ENCODE peak calls at places on chromosomes 3 and 15, in five cellular contexts. G is fibroblast of pulmonary artery, K is cardiac muscle cell, H is NCI-H1105, S is smooth muscle cell of the brain vasculature. X is an unnamed sample.

GRCh38 chr15:40093224-40093842 is 15.3 kb downstream of the BMF start:
- DNase-seq in K (no peak), S (no peak), H (no peak), G (no peak), X (peak)

GRCh38 chr3:18738393-18739097 is 313.4 kb upstream of the SATB1 start:
- DNase-seq in S (no peak), H (no peak), K (no peak), G (no peak), X (no peak)

GRCh38 chr3:126685041-126685440 is 19.0 kb upstream of the CHCHD6 start:
- DNase-seq in H (no peak), G (no peak), K (no peak), S (no peak), X (peak)

GRCh38 chr3:128385080-128385832 is 81.4 kb downstream of the DNAJB8 start:
- DNase-seq in G (peak), K (no peak), H (no peak), S (no peak), X (no peak)

GRCh38 chr3:182364323-182364722 is 429.0 kb upstream of the ATP11B start:
- DNase-seq in K (no peak), G (no peak), S (no peak), H (no peak), X (no peak)

GRCh38 chr15:91104111-91104510 is 4.1 kb downstream of the SV2B start:
- DNase-seq in S (no peak), H (no peak), K (no peak), G (no peak), X (no peak)

GRCh38 chr3:110815008-110815583 is 256.5 kb upstream of the NECTIN3 start:
- DNase-seq in K (no peak), H (no peak), G (peak), S (peak), X (peak)

GRCh38 chr3:32575451-32575850 is 4.8 kb upstream of the DYNC1LI1 start:
- DNase-seq in H (no peak), G (peak), S (no peak), K (no peak), X (no peak)

GRCh38 chr3:169528289-169528688 is 135.2 kb downstream of the MECOM start:
- DNase-seq in G (peak), S (no peak), H (no peak), K (no peak), X (no peak)

GRCh38 chr3:67382551-67382950 is 271.9 kb downstream of the SUCLG2 start:
- DNase-seq in H (no peak), S (no peak), K (no peak), G (peak), X (no peak)

GRCh38 chr3:49756036-49756435 is 30.3 kb downstream of the IP6K1 start:
- DNase-seq in H (no peak), S (no peak), G (no peak), K (no peak), X (no peak)

GRCh38 chr3:182729903-182730674 is 63.2 kb upstream of the ATP11B start:
- DNase-seq in H (no peak), S (no peak), K (no peak), G (no peak), X (no peak)

GRCh38 chr3:150599611-150600297 is 3.4 kb upstream of the SELENOT start:
- DNase-seq in G (peak), S (no peak), H (no peak), K (no peak), X (no peak)

GRCh38 chr3:151195818-151196217 is 7.2 kb downstream of the GPR171 start:
- DNase-seq in H (no peak), G (no peak), K (no peak), S (no peak), X (no peak)

GRCh38 chr3:72230774-72231379 is 445.9 kb upstream of the PROK2 start:
- DNase-seq in G (no peak), K (no peak), S (no peak), H (no peak), X (no peak)

GRCh38 chr3:150765949-150766720 is 3.2 kb upstream of the SIAH2 start:
- DNase-seq in G (peak), K (no peak), S (no peak), H (no peak), X (no peak)

GRCh38 chr3:66432767-66433521 is 67.9 kb downstream of the LRIG1 start:
- DNase-seq in S (no peak), H (no peak), K (no peak), G (no peak), X (peak)

GRCh38 chr3:71962561-71963240 is 177.8 kb upstream of the PROK2 start:
- DNase-seq in G (peak), H (no peak), K (no peak), S (no peak), X (no peak)

GRCh38 chr3:13479332-13479581 is 849 bp upstream of the HDAC11 start:
- DNase-seq in K (peak), S (no peak), H (no peak), G (no peak), X (peak)

GRCh38 chr3:188734395-188734794 is 437.4 kb upstream of the TPRG1 start:
- DNase-seq in S (no peak), H (peak), G (no peak), K (no peak), X (peak)

GRCh38 chr3:147113293-147114045 is 292.9 kb downstream of the ZIC4 start:
- DNase-seq in K (no peak), G (peak), H (no peak), S (peak), X (peak)

GRCh38 chr3:10373686-10374261 is 52.9 kb upstream of the SEC13 start:
- DNase-seq in H (no peak), S (no peak), G (peak), K (no peak), X (no peak)

GRCh38 chr3:134348524-134348923 is 25.7 kb downstream of the AMOTL2 start:
- DNase-seq in S (no peak), H (no peak), G (no peak), K (no peak), X (no peak)

GRCh38 chr15:56242576-56243116 is 1.0 kb downstream of the RFX7 start:
- DNase-seq in H (no peak), S (no peak), G (no peak), K (no peak), X (peak)

GRCh38 chr3:116971531-116971930 is 262.0 kb downstream of the TUSC7 start:
- DNase-seq in H (no peak), G (no peak), K (no peak), S (no peak), X (no peak)

GRCh38 chr3:60598668-60599067 is 652.6 kb downstream of the FHIT start:
- DNase-seq in H (no peak), K (no peak), S (no peak), G (no peak), X (no peak)

GRCh38 chr3:196280689-196281463 is 6.7 kb downstream of the PCYT1A start:
- DNase-seq in S (no peak), K (no peak), H (no peak), G (no peak), X (no peak)

GRCh38 chr15:78976691-78977090 is 31.8 kb upstream of the CTSH start:
- DNase-seq in K (no peak), G (no peak), H (no peak), S (no peak), X (no peak)

GRCh38 chr3:43343185-43343584 is 56.8 kb downstream of the SNRK start:
- DNase-seq in K (no peak), H (no peak), G (no peak), S (no peak), X (no peak)

GRCh38 chr3:171804618-171805389 is 5.5 kb downstream of the PLD1 start:
- DNase-seq in H (no peak), K (no peak), S (no peak), G (peak), X (no peak)

GRCh38 chr3:58116161-58116955 is 94.4 kb downstream of the DNASE1L3 start:
- DNase-seq in K (no peak), S (no peak), H (no peak), G (no peak), X (no peak)

X was measured in SJCRH30.